ENCODE peak calls at places on chromosomes 3 and 15, in eight cellular contexts. One of them, this sample, is unnamed.

GRCh38 chr15:43100971-43101370 is 4.9 kb downstream of the UBR1 start:
- DNase-seq in esophagus muscularis mucosa: no peak
- DNase-seq in spleen: no peak
- DNase-seq in IMR-90: no peak
- DNase-seq in esophagus squamous epithelium: no peak
- DNase-seq in uterus: no peak
- DNase-seq in sigmoid colon: no peak
- DNase-seq in K562: no peak
- DNase-seq in this sample: no peak

GRCh38 chr3:71641669-71642068 is 58.1 kb upstream of the FOXP1 start:
- DNase-seq in IMR-90: peak; percentile 7
- DNase-seq in sigmoid colon: no peak
- DNase-seq in spleen: no peak
- DNase-seq in uterus: no peak
- DNase-seq in esophagus muscularis mucosa: no peak
- DNase-seq in K562: peak; percentile 87
- DNase-seq in esophagus squamous epithelium: no peak
- DNase-seq in this sample: no peak

GRCh38 chr15:40850576-40851112 is 6.8 kb downstream of the SPINT1 start:
- DNase-seq in uterus: no peak
- DNase-seq in spleen: peak; percentile 39
- DNase-seq in sigmoid colon: no peak
- DNase-seq in esophagus squamous epithelium: no peak
- DNase-seq in IMR-90: no peak
- DNase-seq in esophagus muscularis mucosa: no peak
- DNase-seq in K562: no peak
- DNase-seq in this sample: no peak

GRCh38 chr3:62870321-62870720 is 4.9 kb downstream of the CADPS start:
- DNase-seq in esophagus squamous epithelium: no peak
- DNase-seq in spleen: no peak
- DNase-seq in IMR-90: peak; percentile 0
- DNase-seq in K562: no peak
- DNase-seq in esophagus muscularis mucosa: no peak
- DNase-seq in uterus: no peak
- DNase-seq in sigmoid colon: no peak
- DNase-seq in this sample: no peak

GRCh38 chr15:78000927-78001249 is 76.6 kb downstream of the TBC1D2B start:
- DNase-seq in esophagus muscularis mucosa: no peak
- DNase-seq in uterus: no peak
- DNase-seq in sigmoid colon: peak; percentile 62
- DNase-seq in IMR-90: no peak
- DNase-seq in K562: no peak
- DNase-seq in esophagus squamous epithelium: no peak
- DNase-seq in spleen: no peak
- DNase-seq in this sample: no peak

GRCh38 chr3:58463181-58463941 is 28.5 kb upstream of the KCTD6 start:
- DNase-seq in uterus: peak; percentile 60
- DNase-seq in esophagus squamous epithelium: peak; percentile 5
- DNase-seq in sigmoid colon: peak; percentile 82
- DNase-seq in IMR-90: peak; percentile 85
- DNase-seq in esophagus muscularis mucosa: no peak
- DNase-seq in K562: peak; percentile 69
- DNase-seq in spleen: peak; percentile 87
- DNase-seq in this sample: peak; percentile 83

GRCh38 chr3:28916713-28917499 is 364.0 kb upstream of the RBMS3 start:
- DNase-seq in uterus: peak; percentile 51
- DNase-seq in esophagus muscularis mucosa: no peak
- DNase-seq in sigmoid colon: peak; percentile 83
- DNase-seq in spleen: peak; percentile 49
- DNase-seq in K562: no peak
- DNase-seq in IMR-90: peak; percentile 65
- DNase-seq in esophagus squamous epithelium: no peak
- DNase-seq in this sample: no peak

GRCh38 chr3:78879516-78879860 is 888.3 kb downstream of the ROBO1 start:
- DNase-seq in sigmoid colon: no peak
- DNase-seq in spleen: no peak
- DNase-seq in esophagus muscularis mucosa: no peak
- DNase-seq in uterus: no peak
- DNase-seq in esophagus squamous epithelium: no peak
- DNase-seq in IMR-90: no peak
- DNase-seq in K562: no peak
- DNase-seq in this sample: no peak

GRCh38 chr15:61794881-61795280 is 265.4 kb downstream of the VPS13C start:
- DNase-seq in IMR-90: no peak
- DNase-seq in esophagus squamous epithelium: no peak
- DNase-seq in esophagus muscularis mucosa: no peak
- DNase-seq in spleen: no peak
- DNase-seq in K562: no peak
- DNase-seq in uterus: no peak
- DNase-seq in sigmoid colon: no peak
- DNase-seq in this sample: no peak

GRCh38 chr3:122671543-122671942 is 9.1 kb upstream of the PARP14 start:
- DNase-seq in IMR-90: no peak
- DNase-seq in spleen: no peak
- DNase-seq in K562: no peak
- DNase-seq in esophagus muscularis mucosa: no peak
- DNase-seq in esophagus squamous epithelium: no peak
- DNase-seq in sigmoid colon: no peak
- DNase-seq in uterus: no peak
- DNase-seq in this sample: no peak

DNA sequence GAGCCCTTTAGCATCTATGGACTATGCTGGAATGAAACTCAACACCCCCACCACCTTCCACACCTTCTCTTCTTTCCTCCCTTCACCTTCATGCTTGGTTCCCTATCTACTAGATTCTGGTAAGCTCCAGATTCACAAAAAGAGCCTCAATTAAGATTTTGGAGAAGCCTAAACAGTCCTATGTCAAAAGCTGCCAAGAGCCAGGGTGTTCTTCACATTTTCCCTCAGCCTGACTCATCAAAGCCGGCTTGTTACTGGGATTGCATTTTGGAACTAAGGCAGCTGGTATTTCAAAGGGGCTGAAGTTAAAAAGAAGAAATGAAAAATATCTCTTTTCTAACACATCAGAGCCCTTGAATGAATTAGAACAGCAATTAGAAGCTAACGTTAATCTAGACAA is 247.7 kb downstream of the MYRIP start:
- DNase-seq in K562: no peak
- DNase-seq in IMR-90: no peak
- DNase-seq in esophagus squamous epithelium: no peak
- DNase-seq in spleen: no peak
- DNase-seq in sigmoid colon: no peak
- DNase-seq in esophagus muscularis mucosa: no peak
- DNase-seq in uterus: no peak
- DNase-seq in this sample: no peak
- H3K27ac ChIP-seq in K562: no peak overlapping the region
- H3K27ac ChIP-seq in IMR-90: no peak overlapping the region
- H3K27ac ChIP-seq in esophagus squamous epithelium: no peak overlapping the region
- H3K27ac ChIP-seq in spleen: no peak overlapping the region
- H3K27ac ChIP-seq in sigmoid colon: no peak overlapping the region
- H3K27ac ChIP-seq in esophagus muscularis mucosa: no peak overlapping the region
- H3K27ac ChIP-seq in uterus: no peak overlapping the region
- H3K27ac ChIP-seq in this sample: no peak overlapping the region

GRCh38 chr15:52224211-52224610 is 33.0 kb upstream of the GNB5 start:
- DNase-seq in spleen: no peak
- DNase-seq in esophagus squamous epithelium: no peak
- DNase-seq in K562: no peak
- DNase-seq in IMR-90: peak; percentile 22
- DNase-seq in sigmoid colon: no peak
- DNase-seq in uterus: no peak
- DNase-seq in esophagus muscularis mucosa: no peak
- DNase-seq in this sample: no peak
- TF ChIP-seq POLR2A in spleen: no peak
- TF ChIP-seq POLR2A in esophagus squamous epithelium: no peak
- TF ChIP-seq POLR2A in K562: no peak
- TF ChIP-seq POLR2A in IMR-90: no peak
- TF ChIP-seq POLR2A in sigmoid colon: no peak
- TF ChIP-seq POLR2A in uterus: no peak
- TF ChIP-seq POLR2A in esophagus muscularis mucosa: no peak
- TF ChIP-seq POLR2A in this sample: no peak

GRCh38 chr15:92953569-92953968 is 53.4 kb downstream of the CHD2 start:
- DNase-seq in spleen: no peak
- DNase-seq in sigmoid colon: no peak
- DNase-seq in uterus: no peak
- DNase-seq in IMR-90: no peak
- DNase-seq in esophagus squamous epithelium: no peak
- DNase-seq in esophagus muscularis mucosa: no peak
- DNase-seq in K562: no peak
- DNase-seq in this sample: no peak

GRCh38 chr15:92958105-92958504 is 58.0 kb downstream of the CHD2 start:
- DNase-seq in uterus: no peak
- DNase-seq in esophagus muscularis mucosa: no peak
- DNase-seq in IMR-90: peak; percentile 39
- DNase-seq in sigmoid colon: no peak
- DNase-seq in K562: no peak
- DNase-seq in spleen: no peak
- DNase-seq in esophagus squamous epithelium: no peak
- DNase-seq in this sample: no peak

GRCh38 chr15:92953997-92954396 is 53.9 kb downstream of the CHD2 start:
- DNase-seq in sigmoid colon: no peak
- DNase-seq in IMR-90: no peak
- DNase-seq in esophagus squamous epithelium: no peak
- DNase-seq in uterus: no peak
- DNase-seq in K562: no peak
- DNase-seq in esophagus muscularis mucosa: no peak
- DNase-seq in spleen: no peak
- DNase-seq in this sample: no peak

GRCh38 chr15:92954578-92954977 is 54.5 kb downstream of the CHD2 start:
- DNase-seq in IMR-90: no peak
- DNase-seq in esophagus squamous epithelium: no peak
- DNase-seq in spleen: no peak
- DNase-seq in K562: peak; percentile 49
- DNase-seq in sigmoid colon: no peak
- DNase-seq in uterus: no peak
- DNase-seq in esophagus muscularis mucosa: no peak
- DNase-seq in this sample: no peak

GRCh38 chr15:92955706-92956105 is 55.6 kb downstream of the CHD2 start:
- DNase-seq in esophagus muscularis mucosa: no peak
- DNase-seq in IMR-90: no peak
- DNase-seq in esophagus squamous epithelium: no peak
- DNase-seq in spleen: no peak
- DNase-seq in uterus: no peak
- DNase-seq in K562: no peak
- DNase-seq in sigmoid colon: no peak
- DNase-seq in this sample: no peak
- H3K4me1 ChIP-seq in esophagus muscularis mucosa: peaks cover 5% of the 10 kb centered on the region
- H3K4me1 ChIP-seq in IMR-90: peaks cover 1% of the 10 kb centered on the region
- H3K4me1 ChIP-seq in esophagus squamous epithelium: no peaks in the 10 kb centered on the region
- H3K4me1 ChIP-seq in spleen: peaks cover 10% of the 10 kb centered on the region
- H3K4me1 ChIP-seq in uterus: no peaks in the 10 kb centered on the region
- H3K4me1 ChIP-seq in K562: no peaks in the 10 kb centered on the region
- H3K4me1 ChIP-seq in sigmoid colon: no peaks in the 10 kb centered on the region
- H3K4me1 ChIP-seq in this sample: no peaks in the 10 kb centered on the region

DNA sequence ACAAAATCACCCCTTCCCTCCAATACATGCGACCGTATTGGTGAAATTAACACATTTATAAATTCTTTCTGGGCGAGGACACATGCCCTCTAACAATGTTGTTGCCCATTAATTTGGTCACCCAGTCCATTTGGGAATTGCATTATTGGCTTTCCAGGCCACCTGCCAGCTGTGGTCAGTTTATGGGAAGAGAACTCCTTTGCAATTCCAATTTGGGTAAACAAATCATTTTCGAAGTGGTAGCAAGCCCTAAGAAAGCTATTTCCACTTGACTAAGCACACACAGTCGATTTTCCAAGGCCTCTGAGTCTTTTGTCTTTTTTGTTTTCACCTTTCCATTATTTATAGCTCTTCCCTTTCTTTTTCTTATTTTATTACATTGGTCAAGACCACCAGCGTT is 362.3 kb upstream of the RGMA start:
- DNase-seq in IMR-90: no peak
- DNase-seq in spleen: no peak
- DNase-seq in uterus: no peak
- DNase-seq in sigmoid colon: no peak
- DNase-seq in esophagus muscularis mucosa: no peak
- DNase-seq in K562: no peak
- DNase-seq in esophagus squamous epithelium: no peak
- DNase-seq in this sample: no peak
- H3K27ac ChIP-seq in IMR-90: no peak overlapping the region
- H3K27ac ChIP-seq in spleen: no peak overlapping the region
- H3K27ac ChIP-seq in uterus: no peak overlapping the region
- H3K27ac ChIP-seq in sigmoid colon: no peak overlapping the region
- H3K27ac ChIP-seq in esophagus muscularis mucosa: no peak overlapping the region
- H3K27ac ChIP-seq in K562: no peak overlapping the region
- H3K27ac ChIP-seq in esophagus squamous epithelium: no peak overlapping the region
- H3K27ac ChIP-seq in this sample: no peak overlapping the region

This sample was measured in heart left ventricle.